ENCODE peak calls at places on chromosomes 1 and 21, in four cellular contexts. R is adrenal gland; L is stimulated activated CD8-positive, alpha-beta memory T cell treated with anti-CD3 and anti-CD28 coated beads, Interleukin-15, amount 100 ng/mL, for 4 hours; A is left ventricle myocardium superior. G is an unnamed sample.
A peak's percentile ranks its signal among the peaks of the same experiment; 100 is the strongest.

GRCh38 chr1:20281801-20282200 is 8.9 kb upstream of the VWA5B1 start:
- DNase-seq in R (no peak), L (no peak), A (no peak), G (no peak)

GRCh38 chr1:109490029-109490933 is 3.6 kb upstream of the CYB561D1 start:
- DNase-seq in R (peak; percentile 76), L (no peak), A (peak; percentile 63), G (no peak)

GRCh38 chr1:187396929-187397796 is 568.4 kb downstream of the PLA2G4A start:
- DNase-seq in R (no peak), L (no peak), A (no peak), G (no peak)

GRCh38 chr1:226311376-226311775 is 2.4 kb upstream of the LIN9 start:
- DNase-seq in R (no peak), L (no peak), A (no peak), G (no peak)

GRCh38 chr1:110190282-110190929 is 19.7 kb upstream of the KCNC4 start:
- DNase-seq in R (peak; percentile 49), L (no peak), A (peak; percentile 57), G (no peak)

GRCh38 chr1:93446837-93447451 is 974 bp upstream of the FNBP1L start:
- DNase-seq in R (peak; percentile 58), L (no peak), A (no peak), G (no peak)

GRCh38 chr1:96557336-96557735 is 164.2 kb upstream of the PTBP2 start:
- DNase-seq in R (no peak), L (no peak), A (no peak), G (no peak)

GRCh38 chr1:208885046-208885445 is 640.9 kb upstream of the PLXNA2 start:
- DNase-seq in R (no peak), L (no peak), A (no peak), G (no peak)

GRCh38 chr1:199701731-199702130 is 325.8 kb upstream of the NR5A2 start:
- DNase-seq in R (no peak), L (no peak), A (no peak), G (no peak)

GRCh38 chr1:91529856-91530255 is 29.2 kb downstream of the CDC7 start:
- DNase-seq in R (peak; percentile 44), L (no peak), A (no peak), G (no peak)

GRCh38 chr1:109096110-109096509 is 5.5 kb downstream of the TMEM167B start:
- DNase-seq in R (no peak), L (no peak), A (no peak), G (no peak)

GRCh38 chr1:66925944-66926343 is 1.2 kb downstream of the MIER1 start:
- DNase-seq in R (no peak), L (no peak), A (no peak), G (no peak)

GRCh38 chr1:24557220-24557619 is 1.3 kb downstream of the NCMAP start:
- DNase-seq in R (no peak), L (no peak), A (no peak), G (no peak)

GRCh38 chr1:190373705-190374336 is 103.8 kb downstream of the BRINP3 start:
- DNase-seq in R (no peak), L (no peak), A (no peak), G (no peak)

GRCh38 chr21:42925114-42925907 is at the start of gene ERVH48-1:
- DNase-seq in R (no peak), L (no peak), A (no peak), G (no peak)

GRCh38 chr1:100380635-100381034 is 28.3 kb downstream of the CDC14A start:
- DNase-seq in R (no peak), L (no peak), A (no peak), G (no peak)

GRCh38 chr21:36718951-36719501 is 20.1 kb downstream of the SIM2 start:
- DNase-seq in R (no peak), L (no peak), A (no peak), G (no peak)

GRCh38 chr1:183630748-183631147 is 4.8 kb downstream of the ARPC5 start:
- DNase-seq in R (no peak), L (no peak), A (no peak), G (no peak)